ENCODE peak calls at places on chromosome 3, in six cellular contexts. One of them, this sample, is unnamed.

GRCh38 chr3:132343018-132343612 is 25.9 kb downstream of the ACP3 start:
- DNase-seq in iris pigment epithelial cell: peak
- DNase-seq in naive thymus-derived CD4-positive, alpha-beta T cell: peak
- DNase-seq in natural killer cell: no peak
- DNase-seq in NCI-H1092 treated with DMSO at 0.1 percent for 48 hours: peak
- DNase-seq in endothelial cell: peak
- DNase-seq in this sample: no peak

GRCh38 chr3:40179016-40179415 is 130.5 kb upstream of the EIF1B start:
- DNase-seq in iris pigment epithelial cell: peak
- DNase-seq in naive thymus-derived CD4-positive, alpha-beta T cell: peak
- DNase-seq in natural killer cell: peak
- DNase-seq in NCI-H1092 treated with DMSO at 0.1 percent for 48 hours: peak
- DNase-seq in endothelial cell: peak
- DNase-seq in this sample: peak

GRCh38 chr3:181727122-181728036 is 15.7 kb downstream of the SOX2 start:
- DNase-seq in iris pigment epithelial cell: no peak
- DNase-seq in naive thymus-derived CD4-positive, alpha-beta T cell: no peak
- DNase-seq in natural killer cell: no peak
- DNase-seq in NCI-H1092 treated with DMSO at 0.1 percent for 48 hours: peak
- DNase-seq in endothelial cell: peak
- DNase-seq in this sample: no peak

GRCh38 chr3:9183811-9184463 is 65.5 kb downstream of the SRGAP3 start:
- DNase-seq in iris pigment epithelial cell: no peak
- DNase-seq in naive thymus-derived CD4-positive, alpha-beta T cell: no peak
- DNase-seq in natural killer cell: no peak
- DNase-seq in NCI-H1092 treated with DMSO at 0.1 percent for 48 hours: peak
- DNase-seq in endothelial cell: no peak
- DNase-seq in this sample: no peak

GRCh38 chr3:48233542-48233941 is 7.4 kb upstream of the ZNF589 start:
- DNase-seq in iris pigment epithelial cell: no peak
- DNase-seq in naive thymus-derived CD4-positive, alpha-beta T cell: no peak
- DNase-seq in natural killer cell: no peak
- DNase-seq in NCI-H1092 treated with DMSO at 0.1 percent for 48 hours: no peak
- DNase-seq in endothelial cell: no peak
- DNase-seq in this sample: no peak

GRCh38 chr3:63128380-63128779 is 149.7 kb upstream of the SYNPR start:
- DNase-seq in iris pigment epithelial cell: no peak
- DNase-seq in naive thymus-derived CD4-positive, alpha-beta T cell: no peak
- DNase-seq in natural killer cell: no peak
- DNase-seq in NCI-H1092 treated with DMSO at 0.1 percent for 48 hours: no peak
- DNase-seq in endothelial cell: no peak
- DNase-seq in this sample: no peak

GRCh38 chr3:190092250-190092649 is 28.4 kb downstream of the P3H2 start:
- DNase-seq in iris pigment epithelial cell: peak
- DNase-seq in naive thymus-derived CD4-positive, alpha-beta T cell: no peak
- DNase-seq in natural killer cell: no peak
- DNase-seq in NCI-H1092 treated with DMSO at 0.1 percent for 48 hours: no peak
- DNase-seq in endothelial cell: no peak
- DNase-seq in this sample: no peak

GRCh38 chr3:44099566-44100297 is 142.0 kb upstream of the TOPAZ1 start:
- DNase-seq in iris pigment epithelial cell: no peak
- DNase-seq in naive thymus-derived CD4-positive, alpha-beta T cell: no peak
- DNase-seq in natural killer cell: no peak
- DNase-seq in NCI-H1092 treated with DMSO at 0.1 percent for 48 hours: no peak
- DNase-seq in endothelial cell: no peak
- DNase-seq in this sample: no peak

GRCh38 chr3:101104334-101104733 is 111.1 kb upstream of the ABI3BP start:
- DNase-seq in iris pigment epithelial cell: no peak
- DNase-seq in naive thymus-derived CD4-positive, alpha-beta T cell: no peak
- DNase-seq in natural killer cell: no peak
- DNase-seq in NCI-H1092 treated with DMSO at 0.1 percent for 48 hours: no peak
- DNase-seq in endothelial cell: no peak
- DNase-seq in this sample: no peak

GRCh38 chr3:123261666-123262065 is 59.9 kb downstream of the SEC22A start:
- DNase-seq in iris pigment epithelial cell: no peak
- DNase-seq in naive thymus-derived CD4-positive, alpha-beta T cell: no peak
- DNase-seq in natural killer cell: no peak
- DNase-seq in NCI-H1092 treated with DMSO at 0.1 percent for 48 hours: no peak
- DNase-seq in endothelial cell: no peak
- DNase-seq in this sample: no peak

GRCh38 chr3:78048698-78049097 is 1008.8 kb downstream of the ROBO2 start:
- DNase-seq in iris pigment epithelial cell: peak
- DNase-seq in naive thymus-derived CD4-positive, alpha-beta T cell: no peak
- DNase-seq in natural killer cell: no peak
- DNase-seq in NCI-H1092 treated with DMSO at 0.1 percent for 48 hours: no peak
- DNase-seq in endothelial cell: no peak
- DNase-seq in this sample: no peak

GRCh38 chr3:177905173-177905894 is 630.9 kb upstream of the KCNMB2 start:
- DNase-seq in iris pigment epithelial cell: peak
- DNase-seq in naive thymus-derived CD4-positive, alpha-beta T cell: no peak
- DNase-seq in natural killer cell: no peak
- DNase-seq in NCI-H1092 treated with DMSO at 0.1 percent for 48 hours: no peak
- DNase-seq in endothelial cell: no peak
- DNase-seq in this sample: no peak

GRCh38 chr3:117540583-117540982 is 831.0 kb downstream of the TUSC7 start:
- DNase-seq in iris pigment epithelial cell: no peak
- DNase-seq in naive thymus-derived CD4-positive, alpha-beta T cell: no peak
- DNase-seq in natural killer cell: no peak
- DNase-seq in NCI-H1092 treated with DMSO at 0.1 percent for 48 hours: no peak
- DNase-seq in endothelial cell: no peak
- DNase-seq in this sample: no peak

GRCh38 chr3:65829228-65829627 is 209.5 kb downstream of the MAGI1 start:
- DNase-seq in iris pigment epithelial cell: no peak
- DNase-seq in naive thymus-derived CD4-positive, alpha-beta T cell: no peak
- DNase-seq in natural killer cell: no peak
- DNase-seq in NCI-H1092 treated with DMSO at 0.1 percent for 48 hours: no peak
- DNase-seq in endothelial cell: no peak
- DNase-seq in this sample: no peak

GRCh38 chr3:66418432-66419052 is 82.3 kb downstream of the LRIG1 start:
- DNase-seq in iris pigment epithelial cell: no peak
- DNase-seq in naive thymus-derived CD4-positive, alpha-beta T cell: no peak
- DNase-seq in natural killer cell: no peak
- DNase-seq in NCI-H1092 treated with DMSO at 0.1 percent for 48 hours: peak
- DNase-seq in endothelial cell: no peak
- DNase-seq in this sample: no peak

GRCh38 chr3:190497809-190498208 is 16.1 kb upstream of the IL1RAP start:
- DNase-seq in iris pigment epithelial cell: no peak
- DNase-seq in naive thymus-derived CD4-positive, alpha-beta T cell: no peak
- DNase-seq in natural killer cell: no peak
- DNase-seq in NCI-H1092 treated with DMSO at 0.1 percent for 48 hours: no peak
- DNase-seq in endothelial cell: no peak
- DNase-seq in this sample: no peak

GRCh38 chr3:129035360-129036233 is 25.0 kb upstream of the GP9 start:
- DNase-seq in iris pigment epithelial cell: no peak
- DNase-seq in naive thymus-derived CD4-positive, alpha-beta T cell: no peak
- DNase-seq in natural killer cell: no peak
- DNase-seq in NCI-H1092 treated with DMSO at 0.1 percent for 48 hours: no peak
- DNase-seq in endothelial cell: no peak
- DNase-seq in this sample: no peak

GRCh38 chr3:64179860-64180259 is 45.4 kb downstream of the PRICKLE2 start:
- DNase-seq in iris pigment epithelial cell: peak
- DNase-seq in naive thymus-derived CD4-positive, alpha-beta T cell: no peak
- DNase-seq in natural killer cell: no peak
- DNase-seq in NCI-H1092 treated with DMSO at 0.1 percent for 48 hours: no peak
- DNase-seq in endothelial cell: no peak
- DNase-seq in this sample: no peak

GRCh38 chr3:34005886-34006285 is 207.5 kb downstream of the PDCD6IP start:
- DNase-seq in iris pigment epithelial cell: peak
- DNase-seq in naive thymus-derived CD4-positive, alpha-beta T cell: no peak
- DNase-seq in natural killer cell: no peak
- DNase-seq in NCI-H1092 treated with DMSO at 0.1 percent for 48 hours: no peak
- DNase-seq in endothelial cell: no peak
- DNase-seq in this sample: no peak

GRCh38 chr3:126052196-126053058 is 31.5 kb downstream of the SLC41A3 start:
- DNase-seq in iris pigment epithelial cell: no peak
- DNase-seq in naive thymus-derived CD4-positive, alpha-beta T cell: no peak
- DNase-seq in natural killer cell: no peak
- DNase-seq in NCI-H1092 treated with DMSO at 0.1 percent for 48 hours: no peak
- DNase-seq in endothelial cell: no peak
- DNase-seq in this sample: no peak

GRCh38 chr3:151564261-151564660 is 103.4 kb upstream of the IGSF10 start:
- DNase-seq in iris pigment epithelial cell: no peak
- DNase-seq in naive thymus-derived CD4-positive, alpha-beta T cell: no peak
- DNase-seq in natural killer cell: no peak
- DNase-seq in NCI-H1092 treated with DMSO at 0.1 percent for 48 hours: no peak
- DNase-seq in endothelial cell: no peak
- DNase-seq in this sample: no peak

GRCh38 chr3:197561926-197562325 is 6.2 kb upstream of the BDH1 start:
- DNase-seq in iris pigment epithelial cell: no peak
- DNase-seq in naive thymus-derived CD4-positive, alpha-beta T cell: no peak
- DNase-seq in natural killer cell: no peak
- DNase-seq in NCI-H1092 treated with DMSO at 0.1 percent for 48 hours: no peak
- DNase-seq in endothelial cell: no peak
- DNase-seq in this sample: no peak

GRCh38 chr3:127113571-127113891 is 79.4 kb upstream of the PRR23E start:
- DNase-seq in iris pigment epithelial cell: no peak
- DNase-seq in naive thymus-derived CD4-positive, alpha-beta T cell: no peak
- DNase-seq in natural killer cell: no peak
- DNase-seq in NCI-H1092 treated with DMSO at 0.1 percent for 48 hours: no peak
- DNase-seq in endothelial cell: no peak
- DNase-seq in this sample: no peak

GRCh38 chr3:132625613-132626012 is 28.5 kb downstream of the ACKR4 start:
- DNase-seq in iris pigment epithelial cell: no peak
- DNase-seq in naive thymus-derived CD4-positive, alpha-beta T cell: no peak
- DNase-seq in natural killer cell: no peak
- DNase-seq in NCI-H1092 treated with DMSO at 0.1 percent for 48 hours: no peak
- DNase-seq in endothelial cell: no peak
- DNase-seq in this sample: no peak

GRCh38 chr3:84965141-84965540 is 6.4 kb downstream of the CADM2 start:
- DNase-seq in iris pigment epithelial cell: peak
- DNase-seq in naive thymus-derived CD4-positive, alpha-beta T cell: no peak
- DNase-seq in natural killer cell: no peak
- DNase-seq in NCI-H1092 treated with DMSO at 0.1 percent for 48 hours: peak
- DNase-seq in endothelial cell: peak
- DNase-seq in this sample: no peak

GRCh38 chr3:14564741-14565140 is 24.6 kb upstream of the GRIP2 start:
- DNase-seq in iris pigment epithelial cell: no peak
- DNase-seq in naive thymus-derived CD4-positive, alpha-beta T cell: no peak
- DNase-seq in natural killer cell: no peak
- DNase-seq in NCI-H1092 treated with DMSO at 0.1 percent for 48 hours: no peak
- DNase-seq in endothelial cell: no peak
- DNase-seq in this sample: no peak

GRCh38 chr3:24686764-24687163 is 192.1 kb upstream of the THRB start:
- DNase-seq in iris pigment epithelial cell: peak
- DNase-seq in naive thymus-derived CD4-positive, alpha-beta T cell: no peak
- DNase-seq in natural killer cell: no peak
- DNase-seq in NCI-H1092 treated with DMSO at 0.1 percent for 48 hours: no peak
- DNase-seq in endothelial cell: no peak
- DNase-seq in this sample: no peak

GRCh38 chr3:30162579-30162978 is 443.8 kb upstream of the TGFBR2 start:
- DNase-seq in iris pigment epithelial cell: peak
- DNase-seq in naive thymus-derived CD4-positive, alpha-beta T cell: no peak
- DNase-seq in natural killer cell: no peak
- DNase-seq in NCI-H1092 treated with DMSO at 0.1 percent for 48 hours: no peak
- DNase-seq in endothelial cell: no peak
- DNase-seq in this sample: no peak

GRCh38 chr3:129481783-129482332 is 41.8 kb downstream of the IFT122 start:
- DNase-seq in iris pigment epithelial cell: no peak
- DNase-seq in naive thymus-derived CD4-positive, alpha-beta T cell: peak
- DNase-seq in natural killer cell: no peak
- DNase-seq in NCI-H1092 treated with DMSO at 0.1 percent for 48 hours: no peak
- DNase-seq in endothelial cell: no peak
- DNase-seq in this sample: peak

GRCh38 chr3:158792709-158793108 is 9.1 kb upstream of the MFSD1 start:
- DNase-seq in iris pigment epithelial cell: peak
- DNase-seq in naive thymus-derived CD4-positive, alpha-beta T cell: no peak
- DNase-seq in natural killer cell: no peak
- DNase-seq in NCI-H1092 treated with DMSO at 0.1 percent for 48 hours: no peak
- DNase-seq in endothelial cell: no peak
- DNase-seq in this sample: no peak

GRCh38 chr3:195896361-195897080 is 11.8 kb downstream of the TNK2 start:
- DNase-seq in iris pigment epithelial cell: peak
- DNase-seq in naive thymus-derived CD4-positive, alpha-beta T cell: no peak
- DNase-seq in natural killer cell: no peak
- DNase-seq in NCI-H1092 treated with DMSO at 0.1 percent for 48 hours: peak
- DNase-seq in endothelial cell: no peak
- DNase-seq in this sample: no peak

GRCh38 chr3:149576071-149576564 is 81.7 kb downstream of the WWTR1 start:
- DNase-seq in iris pigment epithelial cell: peak
- DNase-seq in naive thymus-derived CD4-positive, alpha-beta T cell: no peak
- DNase-seq in natural killer cell: no peak
- DNase-seq in NCI-H1092 treated with DMSO at 0.1 percent for 48 hours: peak
- DNase-seq in endothelial cell: no peak
- DNase-seq in this sample: no peak

GRCh38 chr3:147493666-147494065 is 84.5 kb downstream of the ZIC1 start:
- DNase-seq in iris pigment epithelial cell: peak
- DNase-seq in naive thymus-derived CD4-positive, alpha-beta T cell: no peak
- DNase-seq in natural killer cell: no peak
- DNase-seq in NCI-H1092 treated with DMSO at 0.1 percent for 48 hours: no peak
- DNase-seq in endothelial cell: no peak
- DNase-seq in this sample: no peak

GRCh38 chr3:17894434-17895060 is 152.1 kb upstream of the TBC1D5 start:
- DNase-seq in iris pigment epithelial cell: peak
- DNase-seq in naive thymus-derived CD4-positive, alpha-beta T cell: peak
- DNase-seq in natural killer cell: peak
- DNase-seq in NCI-H1092 treated with DMSO at 0.1 percent for 48 hours: peak
- DNase-seq in endothelial cell: peak
- DNase-seq in this sample: no peak